ENCODE peak calls at places on chromosome 15, in nine cellular contexts. O is small intestine, T is T-cell, W is M059J, Y is NCI-H1092, Q is HTR-8/SVneo, X is cerebellar cortex, U is iris pigment epithelial cell, Z is glutamatergic neuron. K is an unnamed sample.

GRCh38 chr15:80970018-80970657 is 19.5 kb downstream of the MESD start:
- DNase-seq in Z (peak; percentile 69), X (peak; percentile 82), Q (peak; percentile 56), Y (peak; percentile 33), T (no peak), O (peak; percentile 63), W (peak; percentile 59), U (peak; percentile 46), K (peak; percentile 24)

GRCh38 chr15:63322541-63322940 is 45.1 kb downstream of the APH1B start:
- DNase-seq in W (peak; percentile 27), Q (no peak), T (no peak), Z (no peak), X (peak; percentile 16), Y (no peak), O (peak; percentile 5), U (peak; percentile 33), K (no peak)

GRCh38 chr15:74722591-74722990 is 2.7 kb downstream of the CYP1A1 start:
- DNase-seq in W (no peak), Z (no peak), O (no peak), X (no peak), Q (no peak), T (no peak), Y (no peak), U (no peak), K (no peak)

GRCh38 chr15:40555876-40556275 is 9.0 kb downstream of the CCDC32 start:
- DNase-seq in Y (no peak), Q (no peak), U (no peak), T (no peak), X (no peak), W (no peak), Z (no peak), O (no peak), K (no peak)

GRCh38 chr15:91445701-91446100 is 345.6 kb downstream of the SV2B start:
- DNase-seq in Z (no peak), Q (no peak), U (no peak), X (no peak), Y (no peak), W (peak; percentile 86), T (no peak), O (no peak), K (no peak)

GRCh38 chr15:33195283-33195682 is 769 bp upstream of the FMN1 start:
- DNase-seq in Q (no peak), Y (no peak), W (no peak), O (no peak), Z (no peak), T (no peak), X (no peak), U (no peak), K (no peak)

GRCh38 chr15:69996321-69996720 is 101.4 kb downstream of the TLE3 start:
- DNase-seq in Z (no peak), U (no peak), W (no peak), Y (peak; percentile 61), Q (no peak), X (no peak), O (no peak), T (no peak), K (no peak)

GRCh38 chr15:97461212-97461611 is 499.3 kb upstream of the ARRDC4 start:
- DNase-seq in Q (no peak), Y (no peak), Z (no peak), W (no peak), X (no peak), U (no peak), T (no peak), O (no peak), K (no peak)

GRCh38 chr15:86772369-86773059 is 692.8 kb downstream of the AGBL1 start:
- DNase-seq in Z (no peak), Y (no peak), U (peak; percentile 1), W (peak; percentile 6), O (peak; percentile 96), T (no peak), Q (no peak), X (no peak), K (no peak)

GRCh38 chr15:77607111-77607893 is 25.4 kb downstream of the LINGO1 start:
- DNase-seq in O (no peak), X (peak; percentile 70), Q (peak; percentile 50), Y (no peak), W (peak; percentile 41), U (peak; percentile 53), T (no peak), Z (peak; percentile 72), K (no peak)

GRCh38 chr15:43544266-43544665 is 26.9 kb downstream of the MAP1A start:
- DNase-seq in U (no peak), Q (no peak), W (no peak), X (no peak), Y (no peak), T (no peak), O (no peak), Z (no peak), K (no peak)

GRCh38 chr15:60941448-60941847 is 287.7 kb downstream of the RORA start:
- DNase-seq in Q (peak; percentile 10), O (no peak), U (peak; percentile 90), Y (no peak), W (peak; percentile 91), X (no peak), T (no peak), Z (no peak), K (no peak)

K was measured in 8988T.